ENCODE peak calls at places on chromosomes 13 and 19, in six cellular contexts. K is tibial nerve, A is right atrium auricular region, E is kidney epithelial cell, H is uterus, J is OCI-LY7. X is an unnamed sample.

GRCh38 chr13:71828117-71828516 is 38.9 kb downstream of the DACH1 start:
- DNase-seq in E (no peak), H (no peak), K (no peak), J (no peak), A (no peak), X (no peak)

GRCh38 chr13:39273953-39274352 is 235.7 kb downstream of the NHLRC3 start:
- DNase-seq in K (no peak), A (no peak), J (peak; percentile 47), E (no peak), H (no peak), X (no peak)

GRCh38 chr19:28297036-28297435 is 915.9 kb downstream of the UQCRFS1 start:
- DNase-seq in E (no peak), A (no peak), H (no peak), J (no peak), K (no peak), X (no peak)

GRCh38 chr13:40652588-40652940 is 13.9 kb downstream of the FOXO1 start:
- DNase-seq in J (peak; percentile 77), E (no peak), K (no peak), H (no peak), A (no peak), X (no peak)

GRCh38 chr13:44416297-44416696 is 42.7 kb downstream of the SERP2 start:
- DNase-seq in K (no peak), A (no peak), J (no peak), E (no peak), H (no peak), X (no peak)

GRCh38 chr19:54415208-54415900 is at the start of gene TTYH1:
- DNase-seq in H (no peak), K (no peak), J (no peak), A (no peak), E (no peak), X (no peak)

GRCh38 chr19:10761443-10762242 is 43.8 kb downstream of the DNM2 start:
- DNase-seq in H (no peak), A (no peak), J (no peak), E (no peak), K (no peak), X (no peak)

GRCh38 chr13:22369840-22370239 is 699.0 kb downstream of the FGF9 start:
- DNase-seq in K (no peak), A (no peak), J (no peak), E (no peak), H (no peak), X (no peak)

GRCh38 chr13:23561261-23561660 is 9.0 kb upstream of the TNFRSF19 start:
- DNase-seq in E (no peak), J (no peak), A (no peak), H (no peak), K (no peak), X (no peak)

GRCh38 chr19:46299004-46299509 is 2.2 kb downstream of the HIF3A start:
- DNase-seq in K (peak; percentile 97), A (peak; percentile 97), J (no peak), E (peak; percentile 59), H (peak; percentile 98), X (peak; percentile 97)

GRCh38 chr19:39275578-39275977 is 7.4 kb downstream of the IFNL2 start:
- DNase-seq in K (no peak), J (no peak), H (no peak), E (no peak), A (no peak), X (no peak)

GRCh38 chr13:98542568-98543379 is 34.1 kb downstream of the STK24 start:
- DNase-seq in J (no peak), H (no peak), E (no peak), A (no peak), K (no peak), X (no peak)

GRCh38 chr13:94309997-94310842 is 169.3 kb downstream of the DCT start:
- DNase-seq in J (no peak), H (no peak), E (peak; percentile 37), K (no peak), A (no peak), X (no peak)

GRCh38 chr19:10855879-10856522 is 7.8 kb downstream of the C19orf38 start:
- DNase-seq in J (peak; percentile 58), E (no peak), K (no peak), A (no peak), H (no peak), X (peak; percentile 44)

GRCh38 chr13:29991343-29991742 is 140.9 kb upstream of the UBL3 start:
- DNase-seq in J (no peak), A (no peak), H (no peak), K (no peak), E (peak; percentile 91), X (no peak)

GRCh38 chr13:21657538-21657937 is 13.3 kb upstream of the FGF9 start:
- DNase-seq in H (no peak), J (no peak), E (peak; percentile 48), K (no peak), A (no peak), X (no peak)

GRCh38 chr13:79709526-79709925 is 228.6 kb downstream of the NDFIP2 start:
- DNase-seq in J (no peak), E (no peak), H (no peak), K (no peak), A (no peak), X (no peak)

GRCh38 chr13:63449549-63449948 is 2033.9 kb upstream of the PCDH20 start:
- DNase-seq in H (no peak), E (no peak), K (no peak), A (no peak), J (no peak), X (no peak)

GRCh38 chr19:17089238-17089637 is 13.7 kb downstream of the MYO9B start:
- DNase-seq in A (no peak), E (no peak), J (no peak), H (peak; percentile 46), K (no peak), X (no peak)

GRCh38 chr13:40152145-40152544 is 496.7 kb downstream of the COG6 start:
- DNase-seq in A (no peak), H (no peak), E (peak; percentile 49), J (no peak), K (no peak), X (no peak)

GRCh38 chr19:6654347-6655310 is 15.3 kb downstream of the TNFSF14 start:
- DNase-seq in E (no peak), K (no peak), J (peak; percentile 36), A (no peak), H (no peak), X (no peak)

GRCh38 chr19:41408256-41408655 is 10.6 kb downstream of the BCKDHA start:
- DNase-seq in J (peak; percentile 47), E (no peak), A (no peak), K (no peak), H (no peak), X (no peak)

GRCh38 chr13:98843482-98843877 is 91.0 kb upstream of the SLC15A1 start:
- DNase-seq in H (no peak), K (no peak), A (no peak), E (no peak), J (no peak), X (no peak)

GRCh38 chr13:32381539-32381938 is 46.4 kb downstream of the N4BP2L1 start:
- DNase-seq in J (no peak), E (peak; percentile 5), H (no peak), A (no peak), K (no peak), X (peak; percentile 19)

GRCh38 chr13:53622431-53622830 is 593.8 kb downstream of the OLFM4 start:
- DNase-seq in E (no peak), J (no peak), A (no peak), K (no peak), H (no peak), X (no peak)

GRCh38 chr19:29770653-29771052 is 41.1 kb upstream of the CCNE1 start:
- DNase-seq in K (no peak), H (no peak), A (no peak), J (no peak), E (no peak), X (no peak)

GRCh38 chr19:3441089-3441985 is 39.0 kb downstream of the SMIM24 start:
- DNase-seq in J (no peak), A (no peak), K (no peak), E (no peak), H (no peak), X (peak; percentile 69)

GRCh38 chr19:6198896-6199239 is 63.4 kb downstream of the ACSBG2 start:
- DNase-seq in E (no peak), A (no peak), J (peak; percentile 29), H (no peak), K (no peak), X (no peak)

GRCh38 chr19:2253106-2254051 is 2.8 kb downstream of the JSRP1 start:
- DNase-seq in A (no peak), K (no peak), E (no peak), H (no peak), J (peak; percentile 78), X (peak; percentile 15)
- TF ChIP-seq CTCF in A (no peak), K (no peak), E (peak; percentile 45), H (no peak), J (peak; percentile 76), X (peak; percentile 10)

GRCh38 chr19:44975444-44975843 is 20.3 kb downstream of the CLPTM1 start:
- DNase-seq in E (no peak), J (no peak), K (no peak), H (no peak), A (no peak), X (no peak)
- H3K36me3 ChIP-seq in E (no peaks in the 10 kb centered on the region), J (peaks cover 79% of the 10 kb centered on the region), K (peaks cover 4% of the 10 kb centered on the region), H (no peaks in the 10 kb centered on the region), A (peaks cover 68% of the 10 kb centered on the region), X (peaks cover 63% of the 10 kb centered on the region)

DNA sequence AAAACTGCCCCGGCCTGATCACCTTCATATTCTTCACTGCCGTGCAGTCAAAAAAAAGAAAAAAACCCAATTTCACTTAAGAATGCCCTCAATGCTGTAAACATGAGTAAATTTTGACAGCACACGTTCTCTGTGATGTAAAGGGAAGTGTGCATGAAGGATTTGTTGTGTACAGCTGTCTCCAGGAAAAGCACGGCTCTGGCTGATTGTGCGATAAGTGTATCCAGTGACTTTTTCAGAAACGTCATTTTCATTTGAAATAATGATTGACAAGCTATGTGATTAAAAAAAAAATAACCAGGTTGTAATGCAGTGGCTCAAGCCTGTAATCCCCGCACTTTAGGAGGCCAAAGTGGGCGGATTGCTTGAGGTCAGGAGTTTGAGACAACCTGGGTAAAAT is 39.6 kb downstream of the ANKRD10 start:
- DNase-seq in E (no peak), H (no peak), K (no peak), A (no peak), J (no peak), X (no peak)
- H3K4me3 ChIP-seq in E (no peak overlapping the region), H (no peak overlapping the region), K (peak overlapping the region; percentile 52), A (peak overlapping the region; percentile 50), J (no peak overlapping the region), X (peak overlapping the region; percentile 54)

DNA sequence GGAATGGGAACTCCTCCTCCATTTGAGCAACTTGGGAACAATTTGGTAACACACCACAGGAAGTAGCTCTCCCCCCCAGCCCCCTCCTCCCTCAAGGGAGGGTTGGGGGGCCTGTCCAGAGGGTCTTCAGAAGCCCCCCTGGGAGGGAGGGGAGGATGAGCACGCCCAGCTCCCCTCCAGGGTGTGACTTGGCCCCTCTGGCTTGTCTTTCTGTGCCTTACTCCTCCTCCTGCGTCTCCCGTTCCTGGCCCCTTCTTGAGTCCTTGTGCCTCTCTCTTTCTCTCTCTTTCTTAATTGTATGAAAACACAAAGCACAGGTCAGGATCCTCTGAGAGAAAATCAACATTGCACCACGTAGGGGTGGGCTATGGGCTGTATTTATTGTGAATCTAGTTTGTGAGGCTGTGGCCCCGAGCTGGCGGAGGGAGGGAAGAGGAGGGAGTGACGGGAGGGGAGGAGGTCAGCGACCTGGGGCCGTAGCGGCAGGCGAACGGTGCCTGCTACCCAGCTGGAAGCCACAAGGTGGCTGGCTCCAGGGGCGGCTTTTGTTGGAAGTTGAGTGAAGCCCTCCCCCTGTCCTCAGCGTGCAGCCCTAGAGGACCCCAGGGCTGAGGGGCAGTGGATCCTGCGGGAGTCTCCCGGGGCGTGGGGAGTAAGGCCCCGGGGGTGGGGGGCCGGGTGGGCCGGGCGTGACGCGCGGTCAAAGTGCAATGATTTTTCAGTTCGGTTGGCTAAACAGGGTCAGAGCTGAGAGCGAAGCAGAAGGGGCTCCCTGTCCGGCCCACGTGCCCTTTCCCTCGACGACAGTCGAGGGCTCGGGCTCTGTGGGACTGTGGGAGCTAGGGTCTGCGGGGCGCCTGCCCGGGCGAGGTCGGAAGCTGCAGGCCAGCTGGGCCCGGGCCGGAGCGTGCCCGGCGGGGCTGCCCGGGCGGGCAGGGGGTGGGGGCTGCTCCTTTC is 6.4 kb downstream of the LYL1 start:
- DNase-seq in A (no peak), E (no peak), H (peak; percentile 51), K (no peak), J (peak; percentile 42), X (peak; percentile 68)
- TF ChIP-seq CTCF in A (peak; percentile 33), E (peak; percentile 18), H (no peak), K (no peak), J (peak; percentile 28), X (peak; percentile 34)